ENCODE peak calls at places on chromosome 16, in five cellular contexts. Y, J, N, U and I are unnamed samples.

GRCh38 chr16:48365030-48365600 is 20.1 kb downstream of the SIAH1 start:
- DNase-seq in U (no peak), Y (no peak), N (no peak), J (peak; percentile 42), I (no peak)

GRCh38 chr16:27080870-27081269 is 14.1 kb downstream of the C16orf82 start:
- DNase-seq in J (no peak), U (no peak), N (no peak), Y (no peak), I (no peak)

GRCh38 chr16:51538707-51539604 is 387.9 kb upstream of the SALL1 start:
- DNase-seq in N (no peak), J (no peak), U (no peak), Y (no peak), I (peak; percentile 51)

GRCh38 chr16:53968896-53969295 is 264.9 kb downstream of the FTO start:
- DNase-seq in U (no peak), J (no peak), N (no peak), Y (no peak), I (no peak)

GRCh38 chr16:9033125-9033830 is 58.2 kb upstream of the HAPSTR1 start:
- DNase-seq in Y (no peak), J (peak; percentile 59), U (no peak), N (no peak), I (peak; percentile 9)

GRCh38 chr16:85652431-85653221 is 36.1 kb downstream of the GINS2 start:
- DNase-seq in J (peak; percentile 75), N (no peak), Y (peak; percentile 40), U (peak; percentile 47), I (peak; percentile 57)

GRCh38 chr16:3819741-3820724 is 60.5 kb downstream of the CREBBP start:
- DNase-seq in J (peak; percentile 87), U (no peak), N (no peak), Y (peak; percentile 93), I (peak; percentile 98)

GRCh38 chr16:79037429-79038373 is 562.8 kb downstream of the MAF start:
- DNase-seq in U (no peak), J (no peak), Y (no peak), N (no peak), I (no peak)

GRCh38 chr16:84288902-84289301 is 5.8 kb upstream of the WFDC1 start:
- DNase-seq in J (no peak), N (no peak), Y (no peak), U (no peak), I (no peak)

GRCh38 chr16:5523794-5524193 is 426.2 kb upstream of the EEF2KMT start:
- DNase-seq in Y (no peak), U (no peak), N (no peak), J (no peak), I (no peak)

GRCh38 chr16:35753559-35754390 is 2294.4 kb downstream of the TP53TG3F start:
- DNase-seq in J (no peak), N (no peak), U (no peak), Y (no peak), I (no peak)

GRCh38 chr16:67767953-67768352 is 38.4 kb downstream of the RANBP10 start:
- DNase-seq in Y (no peak), J (no peak), U (no peak), N (no peak), I (no peak)

GRCh38 chr16:67857547-67858233 is 10.2 kb upstream of the CENPT start:
- DNase-seq in U (peak; percentile 61), J (peak; percentile 69), N (no peak), Y (no peak), I (peak; percentile 94)

GRCh38 chr16:65745-66144 is 6.7 kb downstream of the RHBDF1 start:
- DNase-seq in U (peak; percentile 85), Y (peak; percentile 30), N (peak; percentile 90), J (peak; percentile 94), I (peak; percentile 68)